ENCODE peak calls at places on chromosome 9, in nine cellular contexts. W is GM23248, J is GM23338, A is HCT116, S is hepatocyte, T is OCI-LY7, E is MM.1S, B is neural progenitor cell, N is PC-3. H is an unnamed sample.

GRCh38 chr9:87278971-87279731 is 218.5 kb upstream of the DAPK1 start:
- DNase-seq in W (peak), J (no peak), A (no peak), S (no peak), T (no peak), E (no peak), B (no peak), N (no peak), H (no peak)

GRCh38 chr9:12774861-12775367 is at the start of gene LURAP1L:
- DNase-seq in W (peak), J (peak), A (peak), S (peak), T (no peak), E (peak), B (peak), N (peak), H (peak)

GRCh38 chr9:137070906-137071275 is 534 bp upstream of the SAPCD2 start:
- DNase-seq in W (no peak), J (no peak), A (no peak), S (no peak), T (peak), E (no peak), B (no peak), N (no peak), H (peak)

GRCh38 chr9:93303258-93303771 is 119.4 kb downstream of the WNK2 start:
- DNase-seq in W (no peak), J (no peak), A (no peak), S (no peak), T (no peak), E (no peak), B (no peak), N (no peak), H (peak)

GRCh38 chr9:69462394-69462793 is 137.4 kb downstream of the ENTREP1 start:
- DNase-seq in W (no peak), J (no peak), A (no peak), S (no peak), T (no peak), E (no peak), B (no peak), N (no peak), H (no peak)

GRCh38 chr9:21687351-21687750 is 115.1 kb upstream of the MTAP start:
- DNase-seq in W (no peak), J (no peak), A (no peak), S (no peak), T (no peak), E (no peak), B (no peak), N (no peak), H (no peak)

GRCh38 chr9:136399176-136400037 is 563 bp downstream of the SNAPC4 start:
- DNase-seq in W (peak), J (peak), A (no peak), S (peak), T (peak), E (peak), B (peak), N (peak), H (peak)

GRCh38 chr9:36148652-36149051 is 12.1 kb downstream of the GLIPR2 start:
- DNase-seq in W (peak), J (no peak), A (no peak), S (peak), T (no peak), E (peak), B (no peak), N (peak), H (peak)

GRCh38 chr9:38183994-38184568 is 115.1 kb upstream of the SHB start:
- DNase-seq in W (peak), J (peak), A (no peak), S (no peak), T (no peak), E (no peak), B (no peak), N (peak), H (no peak)

GRCh38 chr9:70945301-70945700 is 176.1 kb downstream of the TRPM3 start:
- DNase-seq in W (peak), J (no peak), A (no peak), S (no peak), T (no peak), E (no peak), B (no peak), N (no peak), H (no peak)

GRCh38 chr9:122254761-122255160 is 9.9 kb downstream of the RBM18 start:
- DNase-seq in W (no peak), J (no peak), A (no peak), S (no peak), T (no peak), E (no peak), B (no peak), N (no peak), H (no peak)

GRCh38 chr9:22643541-22643940 is 196.9 kb downstream of the DMRTA1 start:
- DNase-seq in W (peak), J (no peak), A (no peak), S (no peak), T (no peak), E (no peak), B (no peak), N (no peak), H (no peak)

GRCh38 chr9:85898288-85898802 is 42.6 kb upstream of the NAA35 start:
- DNase-seq in W (no peak), J (no peak), A (no peak), S (no peak), T (no peak), E (no peak), B (no peak), N (no peak), H (no peak)

GRCh38 chr9:3662671-3663070 is 136.9 kb upstream of the RFX3 start:
- DNase-seq in W (no peak), J (no peak), A (no peak), S (no peak), T (no peak), E (no peak), B (no peak), N (no peak), H (no peak)

GRCh38 chr9:99264070-99264469 is 42.0 kb downstream of the SEC61B start:
- DNase-seq in W (peak), J (peak), A (peak), S (no peak), T (no peak), E (no peak), B (peak), N (peak), H (no peak)

GRCh38 chr9:127706836-127707241 is at the start of gene CFAP157:
- DNase-seq in W (no peak), J (peak), A (no peak), S (no peak), T (peak), E (no peak), B (peak), N (no peak), H (peak)

GRCh38 chr9:136023401-136024225 is 62.4 kb upstream of the UBAC1 start:
- DNase-seq in W (peak), J (no peak), A (no peak), S (no peak), T (no peak), E (no peak), B (no peak), N (no peak), H (peak)

GRCh38 chr9:116189683-116190082 is 36.1 kb downstream of the PAPPA start:
- DNase-seq in W (no peak), J (no peak), A (no peak), S (peak), T (no peak), E (no peak), B (no peak), N (peak), H (no peak)

GRCh38 chr9:12230708-12231107 is 462.5 kb upstream of the TYRP1 start:
- DNase-seq in W (no peak), J (no peak), A (no peak), S (no peak), T (no peak), E (peak), B (no peak), N (no peak), H (no peak)

GRCh38 chr9:106869458-106869857 is 6.5 kb downstream of the ZNF462 start:
- DNase-seq in W (peak), J (no peak), A (no peak), S (no peak), T (no peak), E (no peak), B (no peak), N (peak), H (no peak)

GRCh38 chr9:131255731-131256197 is 20.5 kb downstream of the FAM78A start:
- DNase-seq in W (no peak), J (no peak), A (no peak), S (no peak), T (no peak), E (no peak), B (no peak), N (no peak), H (no peak)

GRCh38 chr9:135825435-135826187 is 81.7 kb downstream of the CAMSAP1 start:
- DNase-seq in W (no peak), J (no peak), A (no peak), S (no peak), T (no peak), E (no peak), B (no peak), N (no peak), H (no peak)

GRCh38 chr9:89606567-89607311 is 1.9 kb downstream of the GADD45G start:
- DNase-seq in W (peak), J (peak), A (no peak), S (peak), T (no peak), E (peak), B (peak), N (peak), H (peak)

GRCh38 chr9:121773286-121773953 is 122.0 kb downstream of the DAB2IP start:
- DNase-seq in W (no peak), J (no peak), A (no peak), S (no peak), T (no peak), E (no peak), B (no peak), N (no peak), H (no peak)

GRCh38 chr9:120850315-120850714 is 7.6 kb upstream of the PSMD5 start:
- DNase-seq in W (no peak), J (no peak), A (no peak), S (no peak), T (no peak), E (no peak), B (no peak), N (no peak), H (no peak)

GRCh38 chr9:114743446-114743845 is 61.5 kb upstream of the TEX48 start:
- DNase-seq in W (no peak), J (no peak), A (no peak), S (no peak), T (no peak), E (no peak), B (no peak), N (no peak), H (no peak)

GRCh38 chr9:119092125-119092524 is 277.1 kb downstream of the BRINP1 start:
- DNase-seq in W (peak), J (no peak), A (no peak), S (no peak), T (no peak), E (no peak), B (no peak), N (no peak), H (no peak)

GRCh38 chr9:115133649-115134048 is 15.7 kb upstream of the TNC start:
- DNase-seq in W (peak), J (no peak), A (no peak), S (no peak), T (no peak), E (no peak), B (no peak), N (no peak), H (no peak)

DNA sequence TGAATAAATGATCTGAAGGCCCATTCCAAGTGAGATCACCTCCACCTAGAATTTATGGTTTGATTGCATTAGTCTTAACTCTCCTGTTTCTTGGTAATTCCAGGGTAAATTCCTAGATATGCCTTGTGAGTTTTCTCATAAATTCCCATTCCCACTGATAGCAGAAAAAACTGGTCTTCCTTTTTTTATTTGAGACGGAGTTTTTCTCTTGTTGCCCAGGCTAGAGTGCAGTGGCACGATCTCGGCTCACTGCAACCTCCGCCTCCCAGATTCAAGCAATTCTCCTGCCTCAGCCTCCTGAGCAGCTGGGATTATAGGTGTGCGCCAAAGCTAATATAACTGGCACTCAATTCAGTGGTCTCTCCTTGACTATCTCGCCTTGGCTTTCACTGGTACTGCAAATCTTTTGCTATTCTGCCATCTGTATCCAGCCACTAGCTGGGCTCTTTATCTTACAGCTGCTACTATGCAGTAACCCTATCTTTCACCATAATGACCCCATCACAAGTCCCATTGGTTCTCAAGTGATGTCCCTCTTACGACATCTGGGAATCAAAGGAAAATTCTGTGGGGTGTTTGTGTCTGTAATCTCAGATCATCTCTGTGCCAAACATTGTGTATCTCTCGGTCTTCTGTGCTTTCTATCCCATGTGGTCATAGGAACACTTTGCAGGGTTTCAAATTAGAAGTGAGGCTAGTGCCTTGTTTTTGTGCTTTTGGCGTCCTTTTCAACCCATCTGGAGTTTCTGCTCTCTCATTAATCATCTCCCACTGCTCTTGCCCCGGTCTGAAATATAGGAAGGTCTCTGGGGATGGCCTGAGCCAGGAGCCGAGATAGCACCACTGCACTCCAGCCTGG is 14.4 kb downstream of the HNRNPK start:
- DNase-seq in W (no peak), J (peak), A (no peak), S (no peak), T (no peak), E (no peak), B (no peak), N (no peak), H (peak)
- TF ChIP-seq EZH2phosphoT487 in W (no peak), J (no peak), A (no peak), S (no peak), T (no peak), E (no peak), B (no peak), N (no peak), H (no peak)

DNA sequence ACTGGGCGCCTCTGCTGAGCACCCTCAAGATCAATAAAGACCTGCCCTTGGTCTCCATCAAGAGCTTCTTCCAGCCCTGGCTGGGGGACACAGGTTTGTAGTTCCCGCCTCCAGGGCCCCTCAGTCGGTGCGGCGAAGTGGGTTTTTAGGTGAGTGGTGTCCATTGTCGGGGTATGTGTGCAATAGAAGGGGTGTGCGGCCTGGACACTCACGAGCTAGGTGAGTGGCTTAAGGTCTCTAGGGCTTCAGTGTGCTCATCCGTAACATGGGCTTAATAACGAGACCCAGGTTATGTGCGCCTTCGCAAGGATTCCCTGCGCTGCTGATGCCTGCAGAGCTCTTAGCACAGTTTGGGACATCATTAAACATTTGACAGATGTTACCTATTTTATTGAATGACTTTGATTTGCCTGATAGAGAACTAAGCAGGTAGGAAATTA is 656 bp downstream of the CEP78 start:
- DNase-seq in W (peak), J (peak), A (no peak), S (no peak), T (peak), E (peak), B (peak), N (no peak), H (no peak)
- TF ChIP-seq EZH2phosphoT487 in W (no peak), J (no peak), A (no peak), S (no peak), T (no peak), E (no peak), B (no peak), N (no peak), H (no peak)

GRCh38 chr9:126248680-126249079 is 77.9 kb upstream of the MVB12B start:
- DNase-seq in W (peak), J (no peak), A (no peak), S (no peak), T (no peak), E (no peak), B (no peak), N (peak), H (no peak)
- TF ChIP-seq EZH2phosphoT487 in W (no peak), J (no peak), A (no peak), S (no peak), T (no peak), E (no peak), B (no peak), N (no peak), H (no peak)

GRCh38 chr9:104073770-104074133 is 20.4 kb upstream of the SMC2 start:
- DNase-seq in W (peak), J (no peak), A (no peak), S (no peak), T (no peak), E (no peak), B (no peak), N (no peak), H (no peak)

GRCh38 chr9:104073098-104073769 is 20.9 kb upstream of the SMC2 start:
- DNase-seq in W (no peak), J (no peak), A (no peak), S (no peak), T (no peak), E (no peak), B (no peak), N (no peak), H (no peak)

GRCh38 chr9:104075801-104076753 is 18.0 kb upstream of the SMC2 start:
- DNase-seq in W (peak), J (no peak), A (no peak), S (peak), T (no peak), E (no peak), B (no peak), N (peak), H (no peak)

GRCh38 chr9:104071589-104071988 is 22.5 kb upstream of the SMC2 start:
- DNase-seq in W (no peak), J (no peak), A (no peak), S (no peak), T (no peak), E (no peak), B (no peak), N (no peak), H (no peak)

GRCh38 chr9:104074876-104075275 is 19.2 kb upstream of the SMC2 start:
- DNase-seq in W (peak), J (no peak), A (no peak), S (peak), T (no peak), E (no peak), B (no peak), N (peak), H (no peak)
- TF ChIP-seq EZH2phosphoT487 in W (no peak), J (no peak), A (no peak), S (no peak), T (no peak), E (no peak), B (no peak), N (no peak), H (no peak)

GRCh38 chr9:7374966-7375650 is 424.5 kb downstream of the DMAC1 start:
- DNase-seq in W (no peak), J (no peak), A (no peak), S (no peak), T (no peak), E (no peak), B (no peak), N (peak), H (no peak)
- TF ChIP-seq EZH2phosphoT487 in W (no peak), J (no peak), A (no peak), S (no peak), T (no peak), E (no peak), B (no peak), N (no peak), H (no peak)

GRCh38 chr9:112051812-112052211 is 123.3 kb downstream of the SUSD1 start:
- DNase-seq in W (peak), J (no peak), A (no peak), S (no peak), T (no peak), E (no peak), B (no peak), N (no peak), H (no peak)

GRCh38 chr9:112049834-112050516 is 125.1 kb downstream of the SUSD1 start:
- DNase-seq in W (peak), J (no peak), A (no peak), S (no peak), T (no peak), E (no peak), B (no peak), N (no peak), H (no peak)

GRCh38 chr9:112047538-112048066 is 127.5 kb downstream of the SUSD1 start:
- DNase-seq in W (no peak), J (no peak), A (no peak), S (no peak), T (no peak), E (no peak), B (no peak), N (no peak), H (no peak)

GRCh38 chr9:112048924-112049785 is 125.9 kb downstream of the SUSD1 start:
- DNase-seq in W (peak), J (no peak), A (no peak), S (no peak), T (no peak), E (no peak), B (no peak), N (no peak), H (no peak)

DNA sequence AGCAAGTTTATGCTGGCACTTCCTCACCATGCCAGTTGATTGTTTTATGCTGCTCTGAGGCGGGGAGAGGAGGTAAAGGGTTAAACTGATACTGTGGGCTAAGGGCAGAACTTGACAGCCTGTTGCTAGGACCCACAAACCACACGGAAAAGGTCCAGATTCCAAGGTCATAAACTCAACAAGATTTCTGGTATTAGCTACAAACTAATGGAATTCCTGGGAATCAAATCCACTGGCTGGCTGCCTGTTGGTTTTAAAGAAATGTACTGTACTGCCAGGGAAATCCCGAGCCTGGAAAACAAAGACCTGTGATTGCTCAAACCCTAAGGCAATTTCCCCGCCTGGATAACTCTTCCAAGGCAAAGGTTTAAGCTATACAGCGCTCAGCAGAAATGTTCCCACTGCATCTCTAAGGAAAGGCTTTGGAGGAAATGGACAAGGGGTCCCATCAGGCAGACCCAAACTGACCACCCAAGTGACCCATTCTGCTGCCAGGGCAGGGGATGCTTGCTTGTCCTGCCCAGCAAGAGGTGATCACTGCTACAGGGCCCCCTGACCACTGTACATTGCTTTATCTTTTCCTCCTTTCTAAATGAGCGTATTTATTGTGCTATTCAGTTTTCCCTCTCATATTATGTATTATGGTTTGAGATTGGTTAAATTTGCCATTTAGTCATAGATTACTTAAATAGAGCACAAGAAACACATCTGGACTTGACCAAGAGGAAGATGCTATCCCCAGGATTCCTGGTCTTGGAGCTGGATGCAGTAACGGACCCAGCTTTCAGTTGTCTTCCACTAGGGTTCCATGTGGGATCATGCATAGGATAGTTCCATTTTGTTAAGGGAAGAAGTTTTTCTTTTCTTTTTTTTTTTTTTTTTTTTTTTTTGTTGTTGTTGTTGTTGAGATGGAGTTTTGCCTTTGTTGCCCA is 124.3 kb downstream of the SUSD1 start:
- DNase-seq in W (peak), J (no peak), A (no peak), S (peak), T (no peak), E (no peak), B (peak), N (peak), H (no peak)
- TF ChIP-seq EZH2phosphoT487 in W (no peak), J (no peak), A (no peak), S (no peak), T (no peak), E (no peak), B (no peak), N (no peak), H (no peak)